ENCODE peak calls at places on chromosomes 16 and 17, in nine cellular contexts. One of them, this sample, is unnamed.

GRCh38 chr17:75634754-75635609 is 1.7 kb downstream of the SMIM5 start:
- DNase-seq in activated naive CD8-positive, alpha-beta T cell treated with anti-CD3 and anti-CD28 coated beads, Interleukin-2, amount 50 U/mL, for 24 hours: no peak
- DNase-seq in epithelial cell of esophagus: no peak
- DNase-seq in stomach: no peak
- DNase-seq in neural crest cell: no peak
- DNase-seq in stimulated activated CD4-positive, alpha-beta T cell treated with anti-CD3 and anti-CD28 coated beads, Interleukin-2, amount 100 ng/mL, for 48 hours: no peak
- DNase-seq in CD8-positive, alpha-beta T cell: no peak
- DNase-seq in astrocyte of the spinal cord: no peak
- DNase-seq in nephron progenitor cell: no peak
- DNase-seq in this sample: no peak

GRCh38 chr17:78214016-78214705 is at the start of gene BIRC5:
- DNase-seq in activated naive CD8-positive, alpha-beta T cell treated with anti-CD3 and anti-CD28 coated beads, Interleukin-2, amount 50 U/mL, for 24 hours: peak
- DNase-seq in epithelial cell of esophagus: peak
- DNase-seq in stomach: peak
- DNase-seq in neural crest cell: peak
- DNase-seq in stimulated activated CD4-positive, alpha-beta T cell treated with anti-CD3 and anti-CD28 coated beads, Interleukin-2, amount 100 ng/mL, for 48 hours: peak
- DNase-seq in CD8-positive, alpha-beta T cell: peak
- DNase-seq in astrocyte of the spinal cord: peak
- DNase-seq in nephron progenitor cell: peak
- DNase-seq in this sample: peak

GRCh38 chr17:63222655-63223054 is 223.5 kb downstream of the CYB561 start:
- DNase-seq in activated naive CD8-positive, alpha-beta T cell treated with anti-CD3 and anti-CD28 coated beads, Interleukin-2, amount 50 U/mL, for 24 hours: peak
- DNase-seq in epithelial cell of esophagus: peak
- DNase-seq in stomach: no peak
- DNase-seq in neural crest cell: no peak
- DNase-seq in stimulated activated CD4-positive, alpha-beta T cell treated with anti-CD3 and anti-CD28 coated beads, Interleukin-2, amount 100 ng/mL, for 48 hours: peak
- DNase-seq in CD8-positive, alpha-beta T cell: no peak
- DNase-seq in astrocyte of the spinal cord: no peak
- DNase-seq in nephron progenitor cell: no peak
- DNase-seq in this sample: peak

GRCh38 chr16:67834242-67834614 is 7.9 kb upstream of the THAP11 start:
- DNase-seq in activated naive CD8-positive, alpha-beta T cell treated with anti-CD3 and anti-CD28 coated beads, Interleukin-2, amount 50 U/mL, for 24 hours: no peak
- DNase-seq in epithelial cell of esophagus: no peak
- DNase-seq in stomach: no peak
- DNase-seq in neural crest cell: no peak
- DNase-seq in stimulated activated CD4-positive, alpha-beta T cell treated with anti-CD3 and anti-CD28 coated beads, Interleukin-2, amount 100 ng/mL, for 48 hours: no peak
- DNase-seq in CD8-positive, alpha-beta T cell: no peak
- DNase-seq in astrocyte of the spinal cord: no peak
- DNase-seq in nephron progenitor cell: no peak
- DNase-seq in this sample: no peak

GRCh38 chr16:77793417-77793816 is 5.1 kb downstream of the VAT1L start:
- DNase-seq in activated naive CD8-positive, alpha-beta T cell treated with anti-CD3 and anti-CD28 coated beads, Interleukin-2, amount 50 U/mL, for 24 hours: no peak
- DNase-seq in epithelial cell of esophagus: no peak
- DNase-seq in stomach: no peak
- DNase-seq in neural crest cell: no peak
- DNase-seq in stimulated activated CD4-positive, alpha-beta T cell treated with anti-CD3 and anti-CD28 coated beads, Interleukin-2, amount 100 ng/mL, for 48 hours: no peak
- DNase-seq in CD8-positive, alpha-beta T cell: no peak
- DNase-seq in astrocyte of the spinal cord: no peak
- DNase-seq in nephron progenitor cell: no peak
- DNase-seq in this sample: no peak

GRCh38 chr16:3038256-3038655 is 1.5 kb upstream of the BICDL2 start:
- DNase-seq in activated naive CD8-positive, alpha-beta T cell treated with anti-CD3 and anti-CD28 coated beads, Interleukin-2, amount 50 U/mL, for 24 hours: no peak
- DNase-seq in epithelial cell of esophagus: peak
- DNase-seq in stomach: peak
- DNase-seq in neural crest cell: no peak
- DNase-seq in stimulated activated CD4-positive, alpha-beta T cell treated with anti-CD3 and anti-CD28 coated beads, Interleukin-2, amount 100 ng/mL, for 48 hours: no peak
- DNase-seq in CD8-positive, alpha-beta T cell: peak
- DNase-seq in astrocyte of the spinal cord: no peak
- DNase-seq in nephron progenitor cell: no peak
- DNase-seq in this sample: no peak

GRCh38 chr16:85451646-85452363 is 161.3 kb upstream of the GSE1 start:
- DNase-seq in activated naive CD8-positive, alpha-beta T cell treated with anti-CD3 and anti-CD28 coated beads, Interleukin-2, amount 50 U/mL, for 24 hours: no peak
- DNase-seq in epithelial cell of esophagus: no peak
- DNase-seq in stomach: no peak
- DNase-seq in neural crest cell: no peak
- DNase-seq in stimulated activated CD4-positive, alpha-beta T cell treated with anti-CD3 and anti-CD28 coated beads, Interleukin-2, amount 100 ng/mL, for 48 hours: no peak
- DNase-seq in CD8-positive, alpha-beta T cell: no peak
- DNase-seq in astrocyte of the spinal cord: no peak
- DNase-seq in nephron progenitor cell: no peak
- DNase-seq in this sample: no peak

GRCh38 chr16:68134644-68135043 is 49.5 kb downstream of the NFATC3 start:
- DNase-seq in activated naive CD8-positive, alpha-beta T cell treated with anti-CD3 and anti-CD28 coated beads, Interleukin-2, amount 50 U/mL, for 24 hours: no peak
- DNase-seq in epithelial cell of esophagus: no peak
- DNase-seq in stomach: no peak
- DNase-seq in neural crest cell: no peak
- DNase-seq in stimulated activated CD4-positive, alpha-beta T cell treated with anti-CD3 and anti-CD28 coated beads, Interleukin-2, amount 100 ng/mL, for 48 hours: no peak
- DNase-seq in CD8-positive, alpha-beta T cell: no peak
- DNase-seq in astrocyte of the spinal cord: no peak
- DNase-seq in nephron progenitor cell: no peak
- DNase-seq in this sample: no peak

This sample was measured in IMR-90.